ENCODE peak calls at places on chromosome 21, in seven cellular contexts. B is HT1080; F is testis; V is CD14-positive monocyte; Z is endothelial cell; L is activated T-cell treated with anti-CD3 and anti-CD28 coated beads, Interleukin-2, amount 50 U/mL, for 4 hours; D is MV-4-11. K is an unnamed sample.

GRCh38 chr21:35974801-35975200 is 85.5 kb downstream of the SETD4 start:
- DNase-seq in V (no peak), F (no peak), B (peak; percentile 25), Z (no peak), L (no peak), D (peak; percentile 69), K (no peak)

GRCh38 chr21:20997308-20997632 is 939 bp upstream of the NCAM2 start:
- DNase-seq in D (no peak), B (no peak), L (no peak), Z (no peak), V (no peak), F (peak; percentile 23), K (no peak)

GRCh38 chr21:45974073-45975016 is 7.2 kb upstream of the COL6A1 start:
- DNase-seq in B (peak; percentile 90), L (peak; percentile 14), V (peak; percentile 41), D (peak; percentile 3), Z (peak; percentile 62), F (no peak), K (no peak)

GRCh38 chr21:41112740-41113692 is 54.9 kb upstream of the BACE2 start:
- DNase-seq in D (peak; percentile 98), Z (no peak), L (no peak), F (no peak), V (no peak), B (peak; percentile 95), K (peak; percentile 97)

GRCh38 chr21:36282568-36283230 is 37.3 kb upstream of the MORC3 start:
- DNase-seq in F (no peak), D (peak; percentile 74), V (no peak), B (peak; percentile 57), Z (no peak), L (no peak), K (no peak)

GRCh38 chr21:44793269-44794030 is 8.2 kb downstream of the UBE2G2 start:
- DNase-seq in F (peak; percentile 59), L (peak; percentile 28), V (no peak), Z (peak; percentile 55), D (peak; percentile 42), B (peak; percentile 50), K (peak; percentile 70)

GRCh38 chr21:31538821-31539220 is 120.7 kb upstream of the SOD1 start:
- DNase-seq in F (no peak), L (no peak), D (no peak), Z (no peak), V (no peak), B (no peak), K (no peak)

GRCh38 chr21:25280061-25280460 is 327.2 kb downstream of the MRPL39 start:
- DNase-seq in F (no peak), Z (no peak), V (no peak), B (no peak), L (no peak), D (no peak), K (no peak)

GRCh38 chr21:33261635-33262034 is 4.5 kb upstream of the IL10RB start:
- DNase-seq in B (peak; percentile 56), Z (no peak), F (peak; percentile 34), V (peak; percentile 63), D (peak; percentile 97), L (no peak), K (peak; percentile 91)

GRCh38 chr21:23016617-23017016 is 2018.4 kb downstream of the NCAM2 start:
- DNase-seq in L (no peak), Z (peak; percentile 35), F (peak; percentile 70), D (no peak), B (peak; percentile 5), V (no peak), K (peak; percentile 28)

GRCh38 chr21:46354518-46354917 is 30.6 kb downstream of the PCNT start:
- DNase-seq in B (no peak), Z (no peak), L (no peak), D (no peak), F (no peak), V (no peak), K (no peak)

GRCh38 chr21:36321325-36322082 is 1.5 kb downstream of the MORC3 start:
- DNase-seq in L (no peak), D (no peak), B (peak; percentile 48), F (peak; percentile 26), V (no peak), Z (peak; percentile 43), K (peak; percentile 65)

GRCh38 chr21:37681711-37682110 is 234.5 kb downstream of the KCNJ6 start:
- DNase-seq in Z (no peak), L (no peak), V (no peak), B (no peak), D (no peak), F (no peak), K (no peak)

GRCh38 chr21:33383056-33383888 is 19.9 kb upstream of the IFNGR2 start:
- DNase-seq in D (peak; percentile 95), B (peak; percentile 96), V (peak; percentile 96), L (peak; percentile 64), F (peak; percentile 61), Z (no peak), K (peak; percentile 66)

GRCh38 chr21:38420140-38420539 is 78.1 kb downstream of the ERG start:
- DNase-seq in B (no peak), L (no peak), F (no peak), D (peak; percentile 67), V (no peak), Z (no peak), K (no peak)

GRCh38 chr21:31898898-31899630 is 26.2 kb downstream of the HUNK start:
- DNase-seq in Z (no peak), B (no peak), V (no peak), D (no peak), L (no peak), F (no peak), K (no peak)

GRCh38 chr21:39251326-39251725 is 62.1 kb downstream of the BRWD1 start:
- DNase-seq in V (no peak), Z (no peak), F (no peak), B (no peak), D (no peak), L (no peak), K (no peak)

K was measured in Kasumi-1.